ENCODE peak calls at places on chromosomes 2 and 18, in nine cellular contexts. X is naive thymus-derived CD4-positive, alpha-beta T cell; F is fibroblast of mammary gland; J is WERI-Rb-1; S is mucosa of descending colon; V is GM23248; Z is GM12878; T is AG10803; A is dorsolateral prefrontal cortex. N is an unnamed sample.

GRCh38 chr2:28343971-28344715 is 48.5 kb upstream of the FOSL2 start:
- DNase-seq in X (no peak), V (no peak), Z (no peak), F (no peak), A (no peak), S (no peak), J (no peak), T (no peak), N (no peak)

GRCh38 chr2:86298411-86299390 is 38.7 kb downstream of the REEP1 start:
- DNase-seq in X (no peak), V (peak; percentile 40), T (peak; percentile 6), J (peak; percentile 40), Z (no peak), S (no peak), A (peak; percentile 28), F (peak; percentile 26), N (peak; percentile 4)

GRCh38 chr2:122652670-122653069 is 897.2 kb downstream of the TSN start:
- DNase-seq in Z (no peak), X (no peak), T (peak; percentile 9), F (peak; percentile 10), A (no peak), V (no peak), J (no peak), S (no peak), N (no peak)

GRCh38 chr2:95074663-95075439 is 46.8 kb downstream of the MRPS5 start:
- DNase-seq in S (no peak), Z (no peak), X (peak; percentile 91), A (no peak), V (no peak), J (no peak), F (no peak), T (no peak), N (no peak)

GRCh38 chr2:218829868-218830451 is 1.6 kb downstream of the PRKAG3 start:
- DNase-seq in J (no peak), S (no peak), X (no peak), V (peak; percentile 48), T (peak; percentile 38), F (peak; percentile 22), Z (no peak), A (no peak), N (no peak)

GRCh38 chr18:80108122-80108536 is 933 bp upstream of the ADNP2 start:
- DNase-seq in F (no peak), X (no peak), T (no peak), J (no peak), V (no peak), S (peak; percentile 51), A (no peak), Z (no peak), N (no peak)

GRCh38 chr2:80102026-80102425 is 202.5 kb downstream of the LRRTM1 start:
- DNase-seq in F (peak; percentile 96), X (no peak), Z (no peak), A (no peak), T (peak; percentile 81), V (peak; percentile 90), J (no peak), S (no peak), N (peak; percentile 59)

GRCh38 chr2:164498841-164499240 is 122.4 kb downstream of the GRB14 start:
- DNase-seq in S (no peak), F (no peak), T (no peak), Z (no peak), V (no peak), X (no peak), J (no peak), A (no peak), N (no peak)

GRCh38 chr2:54728669-54729120 is 5.2 kb downstream of the EML6 start:
- DNase-seq in A (no peak), V (peak; percentile 93), J (no peak), S (no peak), X (no peak), Z (no peak), F (peak; percentile 96), T (peak; percentile 85), N (peak; percentile 77)

GRCh38 chr18:35328868-35329267 is 15.4 kb downstream of the ZNF24 start:
- DNase-seq in J (no peak), A (no peak), T (no peak), V (no peak), Z (no peak), F (no peak), S (no peak), X (no peak), N (no peak)

GRCh38 chr2:88601302-88601701 is 26.0 kb downstream of the EIF2AK3 start:
- DNase-seq in S (no peak), T (no peak), A (no peak), Z (no peak), J (peak; percentile 16), X (no peak), V (no peak), F (no peak), N (no peak)

GRCh38 chr2:3188405-3188946 is 189.1 kb downstream of the EIPR1 start:
- DNase-seq in V (no peak), Z (no peak), T (no peak), A (no peak), F (no peak), J (no peak), S (no peak), X (no peak), N (no peak)

GRCh38 chr2:29174937-29175336 is 59.7 kb downstream of the CLIP4 start:
- DNase-seq in Z (no peak), F (no peak), S (no peak), A (no peak), V (no peak), J (peak; percentile 54), X (no peak), T (no peak), N (no peak)

GRCh38 chr2:134257965-134258683 is 4.3 kb downstream of the MGAT5 start:
- DNase-seq in S (no peak), A (no peak), Z (no peak), X (no peak), T (no peak), V (no peak), F (no peak), J (no peak), N (no peak)
- H3K4me3 ChIP-seq in S (no peak overlapping the region), A (no peak overlapping the region), Z (peak overlapping the region; percentile 17), X (peak overlapping the region; percentile 6), T (no peak overlapping the region), V (no peak overlapping the region), F (no peak overlapping the region), J (no peak overlapping the region), N (no peak overlapping the region)

DNA sequence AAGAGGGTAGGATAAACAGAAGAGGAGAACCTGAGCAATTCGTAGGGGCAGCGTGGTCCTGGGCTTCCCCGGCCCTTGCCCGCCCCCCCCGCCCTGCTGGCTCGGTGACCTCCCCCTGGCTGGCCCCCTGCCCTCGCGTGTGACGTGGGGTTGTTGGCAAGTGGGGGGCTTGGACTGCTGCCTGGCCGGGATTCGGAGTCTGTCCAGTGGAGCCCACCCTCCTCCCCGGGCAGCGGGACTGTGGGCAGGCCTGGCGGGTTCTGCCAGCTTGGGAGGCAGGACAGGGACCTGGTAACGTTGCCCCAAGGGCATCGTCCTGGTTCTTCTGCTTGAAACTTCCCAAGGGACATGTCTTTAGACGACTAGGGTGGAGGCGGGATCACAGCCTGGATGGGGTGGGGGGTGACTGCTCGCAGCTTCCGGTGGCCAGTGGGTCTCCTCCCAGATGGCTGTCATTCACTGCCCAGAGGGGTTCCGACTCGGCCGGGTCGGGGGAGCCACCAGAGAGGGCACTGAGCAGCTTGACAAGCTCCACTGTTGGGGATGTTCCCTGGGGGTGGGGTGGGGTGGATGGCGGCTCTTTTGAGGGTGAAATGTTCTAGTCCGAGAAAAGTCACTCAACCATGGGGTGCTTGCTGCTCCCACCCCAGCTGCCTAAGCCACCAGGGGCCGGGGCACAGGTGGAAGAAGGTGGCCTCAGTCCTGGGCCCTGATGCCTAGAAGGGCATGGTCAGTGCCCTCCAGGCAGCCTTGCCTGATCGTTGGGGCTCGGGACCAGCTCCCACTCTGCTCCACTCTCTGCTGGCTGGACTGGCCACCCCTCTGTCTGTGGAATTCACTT is 4.2 kb upstream of the HS6ST1 start:
- DNase-seq in J (no peak), Z (no peak), X (no peak), S (peak; percentile 64), T (no peak), V (no peak), A (no peak), F (no peak), N (no peak)
- H3K4me3 ChIP-seq in J (no peak overlapping the region), Z (peak overlapping the region; percentile 70), X (no peak overlapping the region), S (no peak overlapping the region), T (peak overlapping the region; percentile 62), V (peak overlapping the region; percentile 75), A (peak overlapping the region; percentile 78), F (peak overlapping the region; percentile 51), N (peak overlapping the region; percentile 78)

DNA sequence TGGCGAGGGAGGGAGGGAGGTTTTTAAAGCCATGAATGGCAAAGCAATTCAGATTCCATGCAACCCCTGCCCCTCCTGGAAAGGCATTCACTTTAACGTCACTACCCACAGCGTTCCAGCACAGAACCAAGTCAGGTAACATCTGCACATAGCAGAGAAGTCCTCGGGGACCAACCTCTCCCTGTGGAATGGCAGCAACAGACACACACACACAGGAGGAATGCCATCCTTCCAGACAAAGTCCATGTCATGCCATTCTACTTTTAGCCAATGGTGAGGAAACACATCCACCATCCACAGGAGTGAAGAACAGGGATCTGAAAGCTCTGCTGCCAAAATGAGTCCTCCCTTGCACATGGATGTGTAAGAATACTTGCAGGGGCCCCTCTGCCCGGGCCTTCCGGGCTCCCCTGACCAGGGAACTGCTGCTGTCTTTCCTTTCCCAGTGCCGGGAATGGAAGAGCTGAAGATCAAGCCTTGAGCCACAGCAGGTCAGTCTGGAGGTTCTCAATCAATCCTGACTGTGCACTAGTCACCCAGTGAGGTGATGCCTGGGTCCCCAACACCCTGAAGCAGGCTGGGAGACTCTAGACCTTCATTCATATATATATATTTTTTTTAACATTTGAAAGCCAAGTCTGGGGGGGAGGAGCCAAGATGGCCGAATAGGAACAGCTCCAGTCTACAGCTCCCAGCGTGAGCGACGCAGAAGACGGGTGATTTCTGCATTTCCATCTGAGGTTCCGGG is 63.7 kb downstream of the UXS1 start:
- DNase-seq in T (no peak), F (no peak), Z (no peak), X (no peak), S (no peak), V (no peak), A (no peak), J (no peak), N (no peak)
- H3K4me3 ChIP-seq in T (no peak overlapping the region), F (no peak overlapping the region), Z (no peak overlapping the region), X (no peak overlapping the region), S (no peak overlapping the region), V (no peak overlapping the region), A (no peak overlapping the region), J (no peak overlapping the region), N (no peak overlapping the region)

GRCh38 chr2:68319397-68320117 is at the start of gene CNRIP1:
- DNase-seq in S (peak; percentile 65), V (peak; percentile 88), J (peak; percentile 90), Z (no peak), F (peak; percentile 85), X (no peak), A (peak; percentile 78), T (peak; percentile 79), N (peak; percentile 90)

GRCh38 chr2:68320118-68320641 is 431 bp upstream of the CNRIP1 start:
- DNase-seq in T (peak; percentile 4), J (peak; percentile 45), X (no peak), Z (no peak), V (no peak), A (peak; percentile 44), F (no peak), S (no peak), N (no peak)

GRCh38 chr2:68316091-68316490 is 3.7 kb downstream of the CNRIP1 start:
- DNase-seq in X (no peak), T (peak; percentile 28), J (no peak), V (no peak), A (no peak), F (no peak), Z (no peak), S (no peak), N (peak; percentile 11)

GRCh38 chr2:68317971-68318685 is 1.6 kb downstream of the CNRIP1 start:
- DNase-seq in J (peak; percentile 40), A (peak; percentile 37), F (peak; percentile 29), T (no peak), Z (no peak), S (no peak), V (peak; percentile 45), X (no peak), N (no peak)

GRCh38 chr2:68318686-68319396 is 908 bp downstream of the CNRIP1 start:
- DNase-seq in X (no peak), S (peak; percentile 47), F (peak; percentile 16), T (peak; percentile 6), J (peak; percentile 38), V (peak; percentile 53), A (no peak), Z (no peak), N (peak; percentile 52)
- H3K4me3 ChIP-seq in X (peak overlapping the region; percentile 42), S (peak overlapping the region; percentile 18), F (peak overlapping the region; percentile 86), T (peak overlapping the region; percentile 86), J (peak overlapping the region; percentile 95), V (peak overlapping the region; percentile 96), A (peak overlapping the region; percentile 73), Z (no peak overlapping the region), N (peak overlapping the region; percentile 93)

N was measured in adipocyte.